ENCODE peak calls at places on chromosomes 11 and 22, in eight cellular contexts. One of them, this sample, is unnamed.

GRCh38 chr11:40445391-40445790 is 1014.1 kb downstream of the LRRC4C start:
- DNase-seq in stimulated activated naive CD8-positive, alpha-beta T cell treated with anti-CD3 and anti-CD28 coated beads, Interleukin-15, amount 100 ng/mL, for 72 hours: no peak
- DNase-seq in heart left ventricle: no peak
- DNase-seq in breast epithelium: no peak
- DNase-seq in endodermal cell: no peak
- DNase-seq in body of pancreas: no peak
- DNase-seq in DMS79 treated with DMSO at 0.1 percent for 48 hours: no peak
- DNase-seq in stimulated activated CD4-positive, alpha-beta T cell treated with anti-CD3 and anti-CD28 coated beads, Interleukin-4, amount 100 ng/mL, for 48 hours: no peak
- DNase-seq in this sample: no peak

GRCh38 chr11:68579455-68579854 is 104.9 kb upstream of the GAL start:
- DNase-seq in DMS79 treated with DMSO at 0.1 percent for 48 hours: no peak
- DNase-seq in heart left ventricle: no peak
- DNase-seq in endodermal cell: no peak
- DNase-seq in breast epithelium: no peak
- DNase-seq in stimulated activated CD4-positive, alpha-beta T cell treated with anti-CD3 and anti-CD28 coated beads, Interleukin-4, amount 100 ng/mL, for 48 hours: no peak
- DNase-seq in body of pancreas: no peak
- DNase-seq in stimulated activated naive CD8-positive, alpha-beta T cell treated with anti-CD3 and anti-CD28 coated beads, Interleukin-15, amount 100 ng/mL, for 72 hours: no peak
- DNase-seq in this sample: peak

GRCh38 chr11:115745545-115746265 is 241.5 kb upstream of the CADM1 start:
- DNase-seq in endodermal cell: peak
- DNase-seq in breast epithelium: no peak
- DNase-seq in stimulated activated CD4-positive, alpha-beta T cell treated with anti-CD3 and anti-CD28 coated beads, Interleukin-4, amount 100 ng/mL, for 48 hours: no peak
- DNase-seq in stimulated activated naive CD8-positive, alpha-beta T cell treated with anti-CD3 and anti-CD28 coated beads, Interleukin-15, amount 100 ng/mL, for 72 hours: no peak
- DNase-seq in DMS79 treated with DMSO at 0.1 percent for 48 hours: no peak
- DNase-seq in heart left ventricle: no peak
- DNase-seq in body of pancreas: no peak
- DNase-seq in this sample: no peak

GRCh38 chr11:121421149-121421906 is 30.8 kb upstream of the SORL1 start:
- DNase-seq in breast epithelium: no peak
- DNase-seq in heart left ventricle: no peak
- DNase-seq in DMS79 treated with DMSO at 0.1 percent for 48 hours: no peak
- DNase-seq in endodermal cell: no peak
- DNase-seq in stimulated activated CD4-positive, alpha-beta T cell treated with anti-CD3 and anti-CD28 coated beads, Interleukin-4, amount 100 ng/mL, for 48 hours: no peak
- DNase-seq in stimulated activated naive CD8-positive, alpha-beta T cell treated with anti-CD3 and anti-CD28 coated beads, Interleukin-15, amount 100 ng/mL, for 72 hours: no peak
- DNase-seq in body of pancreas: no peak
- DNase-seq in this sample: no peak

GRCh38 chr22:42683599-42684283 is 34.5 kb upstream of the CYB5R3 start:
- DNase-seq in heart left ventricle: peak
- DNase-seq in stimulated activated CD4-positive, alpha-beta T cell treated with anti-CD3 and anti-CD28 coated beads, Interleukin-4, amount 100 ng/mL, for 48 hours: no peak
- DNase-seq in DMS79 treated with DMSO at 0.1 percent for 48 hours: no peak
- DNase-seq in breast epithelium: no peak
- DNase-seq in stimulated activated naive CD8-positive, alpha-beta T cell treated with anti-CD3 and anti-CD28 coated beads, Interleukin-15, amount 100 ng/mL, for 72 hours: no peak
- DNase-seq in body of pancreas: no peak
- DNase-seq in endodermal cell: no peak
- DNase-seq in this sample: peak

GRCh38 chr22:44697423-44698179 is 4.4 kb upstream of the PRR5 start:
- DNase-seq in body of pancreas: peak
- DNase-seq in breast epithelium: peak
- DNase-seq in stimulated activated naive CD8-positive, alpha-beta T cell treated with anti-CD3 and anti-CD28 coated beads, Interleukin-15, amount 100 ng/mL, for 72 hours: peak
- DNase-seq in stimulated activated CD4-positive, alpha-beta T cell treated with anti-CD3 and anti-CD28 coated beads, Interleukin-4, amount 100 ng/mL, for 48 hours: peak
- DNase-seq in heart left ventricle: peak
- DNase-seq in DMS79 treated with DMSO at 0.1 percent for 48 hours: no peak
- DNase-seq in endodermal cell: peak
- DNase-seq in this sample: peak

GRCh38 chr11:115269193-115269592 is 235.0 kb downstream of the CADM1 start:
- DNase-seq in stimulated activated CD4-positive, alpha-beta T cell treated with anti-CD3 and anti-CD28 coated beads, Interleukin-4, amount 100 ng/mL, for 48 hours: no peak
- DNase-seq in endodermal cell: no peak
- DNase-seq in heart left ventricle: no peak
- DNase-seq in stimulated activated naive CD8-positive, alpha-beta T cell treated with anti-CD3 and anti-CD28 coated beads, Interleukin-15, amount 100 ng/mL, for 72 hours: no peak
- DNase-seq in breast epithelium: no peak
- DNase-seq in DMS79 treated with DMSO at 0.1 percent for 48 hours: no peak
- DNase-seq in body of pancreas: no peak
- DNase-seq in this sample: no peak

GRCh38 chr11:101582242-101583052 is 1.4 kb downstream of the TRPC6 start:
- DNase-seq in DMS79 treated with DMSO at 0.1 percent for 48 hours: no peak
- DNase-seq in breast epithelium: no peak
- DNase-seq in heart left ventricle: no peak
- DNase-seq in body of pancreas: no peak
- DNase-seq in endodermal cell: peak
- DNase-seq in stimulated activated naive CD8-positive, alpha-beta T cell treated with anti-CD3 and anti-CD28 coated beads, Interleukin-15, amount 100 ng/mL, for 72 hours: no peak
- DNase-seq in stimulated activated CD4-positive, alpha-beta T cell treated with anti-CD3 and anti-CD28 coated beads, Interleukin-4, amount 100 ng/mL, for 48 hours: no peak
- DNase-seq in this sample: peak

GRCh38 chr22:26835929-26836528 is 178.6 kb downstream of the MIAT start:
- DNase-seq in stimulated activated naive CD8-positive, alpha-beta T cell treated with anti-CD3 and anti-CD28 coated beads, Interleukin-15, amount 100 ng/mL, for 72 hours: peak
- DNase-seq in DMS79 treated with DMSO at 0.1 percent for 48 hours: no peak
- DNase-seq in endodermal cell: peak
- DNase-seq in body of pancreas: peak
- DNase-seq in heart left ventricle: no peak
- DNase-seq in stimulated activated CD4-positive, alpha-beta T cell treated with anti-CD3 and anti-CD28 coated beads, Interleukin-4, amount 100 ng/mL, for 48 hours: peak
- DNase-seq in breast epithelium: no peak
- DNase-seq in this sample: peak

GRCh38 chr22:47596176-47596690 is 833.8 kb downstream of the TBC1D22A start:
- DNase-seq in body of pancreas: no peak
- DNase-seq in heart left ventricle: no peak
- DNase-seq in stimulated activated CD4-positive, alpha-beta T cell treated with anti-CD3 and anti-CD28 coated beads, Interleukin-4, amount 100 ng/mL, for 48 hours: no peak
- DNase-seq in breast epithelium: no peak
- DNase-seq in endodermal cell: no peak
- DNase-seq in stimulated activated naive CD8-positive, alpha-beta T cell treated with anti-CD3 and anti-CD28 coated beads, Interleukin-15, amount 100 ng/mL, for 72 hours: no peak
- DNase-seq in DMS79 treated with DMSO at 0.1 percent for 48 hours: no peak
- DNase-seq in this sample: no peak

GRCh38 chr11:107752954-107753822 is 41.3 kb upstream of the SLN start:
- DNase-seq in breast epithelium: no peak
- DNase-seq in DMS79 treated with DMSO at 0.1 percent for 48 hours: no peak
- DNase-seq in heart left ventricle: no peak
- DNase-seq in stimulated activated naive CD8-positive, alpha-beta T cell treated with anti-CD3 and anti-CD28 coated beads, Interleukin-15, amount 100 ng/mL, for 72 hours: no peak
- DNase-seq in body of pancreas: no peak
- DNase-seq in endodermal cell: no peak
- DNase-seq in stimulated activated CD4-positive, alpha-beta T cell treated with anti-CD3 and anti-CD28 coated beads, Interleukin-4, amount 100 ng/mL, for 48 hours: no peak
- DNase-seq in this sample: peak

GRCh38 chr22:30127749-30128166 is 47.5 kb downstream of the HORMAD2 start:
- DNase-seq in body of pancreas: no peak
- DNase-seq in stimulated activated CD4-positive, alpha-beta T cell treated with anti-CD3 and anti-CD28 coated beads, Interleukin-4, amount 100 ng/mL, for 48 hours: no peak
- DNase-seq in DMS79 treated with DMSO at 0.1 percent for 48 hours: no peak
- DNase-seq in endodermal cell: no peak
- DNase-seq in breast epithelium: no peak
- DNase-seq in heart left ventricle: no peak
- DNase-seq in stimulated activated naive CD8-positive, alpha-beta T cell treated with anti-CD3 and anti-CD28 coated beads, Interleukin-15, amount 100 ng/mL, for 72 hours: no peak
- DNase-seq in this sample: peak

GRCh38 chr22:27677895-27678458 is 123.6 kb downstream of the MN1 start:
- DNase-seq in stimulated activated naive CD8-positive, alpha-beta T cell treated with anti-CD3 and anti-CD28 coated beads, Interleukin-15, amount 100 ng/mL, for 72 hours: no peak
- DNase-seq in DMS79 treated with DMSO at 0.1 percent for 48 hours: no peak
- DNase-seq in stimulated activated CD4-positive, alpha-beta T cell treated with anti-CD3 and anti-CD28 coated beads, Interleukin-4, amount 100 ng/mL, for 48 hours: no peak
- DNase-seq in body of pancreas: no peak
- DNase-seq in endodermal cell: no peak
- DNase-seq in heart left ventricle: no peak
- DNase-seq in breast epithelium: no peak
- DNase-seq in this sample: no peak

GRCh38 chr11:117583063-117583801 is 213.8 kb downstream of the DSCAML1 start:
- DNase-seq in stimulated activated naive CD8-positive, alpha-beta T cell treated with anti-CD3 and anti-CD28 coated beads, Interleukin-15, amount 100 ng/mL, for 72 hours: no peak
- DNase-seq in heart left ventricle: no peak
- DNase-seq in body of pancreas: no peak
- DNase-seq in breast epithelium: peak
- DNase-seq in endodermal cell: peak
- DNase-seq in stimulated activated CD4-positive, alpha-beta T cell treated with anti-CD3 and anti-CD28 coated beads, Interleukin-4, amount 100 ng/mL, for 48 hours: no peak
- DNase-seq in DMS79 treated with DMSO at 0.1 percent for 48 hours: peak
- DNase-seq in this sample: peak

GRCh38 chr11:84398017-84398626 is 1112.0 kb upstream of the CCDC90B start:
- DNase-seq in DMS79 treated with DMSO at 0.1 percent for 48 hours: no peak
- DNase-seq in heart left ventricle: no peak
- DNase-seq in breast epithelium: no peak
- DNase-seq in endodermal cell: peak
- DNase-seq in stimulated activated naive CD8-positive, alpha-beta T cell treated with anti-CD3 and anti-CD28 coated beads, Interleukin-15, amount 100 ng/mL, for 72 hours: no peak
- DNase-seq in body of pancreas: peak
- DNase-seq in stimulated activated CD4-positive, alpha-beta T cell treated with anti-CD3 and anti-CD28 coated beads, Interleukin-4, amount 100 ng/mL, for 48 hours: no peak
- DNase-seq in this sample: no peak

GRCh38 chr22:42180349-42180842 is 49.8 kb upstream of the CYP2D6 start:
- DNase-seq in body of pancreas: peak
- DNase-seq in stimulated activated naive CD8-positive, alpha-beta T cell treated with anti-CD3 and anti-CD28 coated beads, Interleukin-15, amount 100 ng/mL, for 72 hours: peak
- DNase-seq in stimulated activated CD4-positive, alpha-beta T cell treated with anti-CD3 and anti-CD28 coated beads, Interleukin-4, amount 100 ng/mL, for 48 hours: no peak
- DNase-seq in DMS79 treated with DMSO at 0.1 percent for 48 hours: peak
- DNase-seq in heart left ventricle: no peak
- DNase-seq in breast epithelium: no peak
- DNase-seq in endodermal cell: peak
- DNase-seq in this sample: no peak

GRCh38 chr22:36201630-36202312 is at the start of gene APOL4:
- DNase-seq in endodermal cell: peak
- DNase-seq in body of pancreas: peak
- DNase-seq in DMS79 treated with DMSO at 0.1 percent for 48 hours: peak
- DNase-seq in stimulated activated naive CD8-positive, alpha-beta T cell treated with anti-CD3 and anti-CD28 coated beads, Interleukin-15, amount 100 ng/mL, for 72 hours: no peak
- DNase-seq in stimulated activated CD4-positive, alpha-beta T cell treated with anti-CD3 and anti-CD28 coated beads, Interleukin-4, amount 100 ng/mL, for 48 hours: no peak
- DNase-seq in breast epithelium: peak
- DNase-seq in heart left ventricle: peak
- DNase-seq in this sample: peak

GRCh38 chr22:18994780-18995711 is 59.0 kb upstream of the PRODH start:
- DNase-seq in breast epithelium: no peak
- DNase-seq in stimulated activated naive CD8-positive, alpha-beta T cell treated with anti-CD3 and anti-CD28 coated beads, Interleukin-15, amount 100 ng/mL, for 72 hours: no peak
- DNase-seq in stimulated activated CD4-positive, alpha-beta T cell treated with anti-CD3 and anti-CD28 coated beads, Interleukin-4, amount 100 ng/mL, for 48 hours: no peak
- DNase-seq in body of pancreas: peak
- DNase-seq in heart left ventricle: no peak
- DNase-seq in endodermal cell: peak
- DNase-seq in DMS79 treated with DMSO at 0.1 percent for 48 hours: no peak
- DNase-seq in this sample: no peak

GRCh38 chr22:44325718-44326548 is 13.2 kb upstream of the SHISAL1 start:
- DNase-seq in stimulated activated naive CD8-positive, alpha-beta T cell treated with anti-CD3 and anti-CD28 coated beads, Interleukin-15, amount 100 ng/mL, for 72 hours: no peak
- DNase-seq in stimulated activated CD4-positive, alpha-beta T cell treated with anti-CD3 and anti-CD28 coated beads, Interleukin-4, amount 100 ng/mL, for 48 hours: no peak
- DNase-seq in endodermal cell: no peak
- DNase-seq in DMS79 treated with DMSO at 0.1 percent for 48 hours: peak
- DNase-seq in breast epithelium: no peak
- DNase-seq in heart left ventricle: no peak
- DNase-seq in body of pancreas: no peak
- DNase-seq in this sample: peak

GRCh38 chr11:48019230-48019584 is 38.8 kb downstream of the PTPRJ start:
- DNase-seq in DMS79 treated with DMSO at 0.1 percent for 48 hours: peak
- DNase-seq in endodermal cell: peak
- DNase-seq in body of pancreas: no peak
- DNase-seq in stimulated activated CD4-positive, alpha-beta T cell treated with anti-CD3 and anti-CD28 coated beads, Interleukin-4, amount 100 ng/mL, for 48 hours: no peak
- DNase-seq in heart left ventricle: no peak
- DNase-seq in stimulated activated naive CD8-positive, alpha-beta T cell treated with anti-CD3 and anti-CD28 coated beads, Interleukin-15, amount 100 ng/mL, for 72 hours: no peak
- DNase-seq in breast epithelium: no peak
- DNase-seq in this sample: peak

GRCh38 chr22:30047364-30047738 is 32.9 kb upstream of the HORMAD2 start:
- DNase-seq in breast epithelium: no peak
- DNase-seq in body of pancreas: no peak
- DNase-seq in stimulated activated naive CD8-positive, alpha-beta T cell treated with anti-CD3 and anti-CD28 coated beads, Interleukin-15, amount 100 ng/mL, for 72 hours: no peak
- DNase-seq in DMS79 treated with DMSO at 0.1 percent for 48 hours: no peak
- DNase-seq in heart left ventricle: no peak
- DNase-seq in endodermal cell: peak
- DNase-seq in stimulated activated CD4-positive, alpha-beta T cell treated with anti-CD3 and anti-CD28 coated beads, Interleukin-4, amount 100 ng/mL, for 48 hours: no peak
- DNase-seq in this sample: peak

GRCh38 chr11:95308512-95309035 is 77.6 kb upstream of the SESN3 start:
- DNase-seq in DMS79 treated with DMSO at 0.1 percent for 48 hours: no peak
- DNase-seq in endodermal cell: no peak
- DNase-seq in breast epithelium: no peak
- DNase-seq in stimulated activated CD4-positive, alpha-beta T cell treated with anti-CD3 and anti-CD28 coated beads, Interleukin-4, amount 100 ng/mL, for 48 hours: no peak
- DNase-seq in stimulated activated naive CD8-positive, alpha-beta T cell treated with anti-CD3 and anti-CD28 coated beads, Interleukin-15, amount 100 ng/mL, for 72 hours: no peak
- DNase-seq in body of pancreas: no peak
- DNase-seq in heart left ventricle: no peak
- DNase-seq in this sample: no peak

GRCh38 chr11:125275905-125276634 is 111.5 kb downstream of the PKNOX2 start:
- DNase-seq in stimulated activated CD4-positive, alpha-beta T cell treated with anti-CD3 and anti-CD28 coated beads, Interleukin-4, amount 100 ng/mL, for 48 hours: no peak
- DNase-seq in heart left ventricle: no peak
- DNase-seq in body of pancreas: no peak
- DNase-seq in DMS79 treated with DMSO at 0.1 percent for 48 hours: peak
- DNase-seq in stimulated activated naive CD8-positive, alpha-beta T cell treated with anti-CD3 and anti-CD28 coated beads, Interleukin-15, amount 100 ng/mL, for 72 hours: no peak
- DNase-seq in breast epithelium: no peak
- DNase-seq in endodermal cell: no peak
- DNase-seq in this sample: peak

GRCh38 chr11:15839061-15839460 is 517.3 kb downstream of the SOX6 start:
- DNase-seq in breast epithelium: no peak
- DNase-seq in endodermal cell: no peak
- DNase-seq in heart left ventricle: no peak
- DNase-seq in stimulated activated CD4-positive, alpha-beta T cell treated with anti-CD3 and anti-CD28 coated beads, Interleukin-4, amount 100 ng/mL, for 48 hours: no peak
- DNase-seq in body of pancreas: no peak
- DNase-seq in DMS79 treated with DMSO at 0.1 percent for 48 hours: no peak
- DNase-seq in stimulated activated naive CD8-positive, alpha-beta T cell treated with anti-CD3 and anti-CD28 coated beads, Interleukin-15, amount 100 ng/mL, for 72 hours: no peak
- DNase-seq in this sample: no peak

GRCh38 chr11:73907191-73907590 is 30.4 kb downstream of the PAAF1 start:
- DNase-seq in breast epithelium: no peak
- DNase-seq in body of pancreas: no peak
- DNase-seq in stimulated activated naive CD8-positive, alpha-beta T cell treated with anti-CD3 and anti-CD28 coated beads, Interleukin-15, amount 100 ng/mL, for 72 hours: no peak
- DNase-seq in heart left ventricle: peak
- DNase-seq in stimulated activated CD4-positive, alpha-beta T cell treated with anti-CD3 and anti-CD28 coated beads, Interleukin-4, amount 100 ng/mL, for 48 hours: peak
- DNase-seq in endodermal cell: peak
- DNase-seq in DMS79 treated with DMSO at 0.1 percent for 48 hours: no peak
- DNase-seq in this sample: peak